ENCODE peak calls at places on chromosomes 5 and 9, in five cellular contexts. One of them, this sample, is unnamed.

GRCh38 chr9:124696101-124696500 is 75.0 kb downstream of the NR6A1 start:
- DNase-seq in M059J: peak; percentile 86
- DNase-seq in COR-L47: no peak
- DNase-seq in ovary: no peak
- DNase-seq in HS-27A: peak; percentile 69
- DNase-seq in this sample: peak; percentile 82

GRCh38 chr5:181164076-181164952 is 16.9 kb downstream of the OR2V2 start:
- DNase-seq in HS-27A: no peak
- DNase-seq in COR-L47: no peak
- DNase-seq in ovary: no peak
- DNase-seq in M059J: no peak
- DNase-seq in this sample: no peak

GRCh38 chr5:163727028-163727427 is 221.6 kb downstream of the MAT2B start:
- DNase-seq in M059J: peak; percentile 58
- DNase-seq in HS-27A: no peak
- DNase-seq in ovary: no peak
- DNase-seq in COR-L47: no peak
- DNase-seq in this sample: no peak

GRCh38 chr5:33806736-33807442 is 84.9 kb downstream of the ADAMTS12 start:
- DNase-seq in M059J: peak; percentile 77
- DNase-seq in ovary: no peak
- DNase-seq in COR-L47: no peak
- DNase-seq in HS-27A: no peak
- DNase-seq in this sample: peak; percentile 81

GRCh38 chr5:157478726-157479125 is 18.7 kb downstream of the NIPAL4 start:
- DNase-seq in ovary: no peak
- DNase-seq in M059J: no peak
- DNase-seq in COR-L47: no peak
- DNase-seq in HS-27A: no peak
- DNase-seq in this sample: no peak

GRCh38 chr9:81896067-81896466 is 32.2 kb upstream of the SPATA31D4 start:
- DNase-seq in HS-27A: no peak
- DNase-seq in M059J: peak; percentile 69
- DNase-seq in COR-L47: no peak
- DNase-seq in ovary: no peak
- DNase-seq in this sample: peak; percentile 25

GRCh38 chr5:131275996-131276535 is 12.2 kb downstream of the CDC42SE2 start:
- DNase-seq in COR-L47: no peak
- DNase-seq in ovary: no peak
- DNase-seq in HS-27A: no peak
- DNase-seq in M059J: no peak
- DNase-seq in this sample: no peak

GRCh38 chr5:137791803-137792202 is 37.6 kb upstream of the HNRNPA0 start:
- DNase-seq in ovary: no peak
- DNase-seq in HS-27A: no peak
- DNase-seq in COR-L47: no peak
- DNase-seq in M059J: no peak
- DNase-seq in this sample: no peak

GRCh38 chr5:146667633-146668032 is 151.6 kb upstream of the GPR151 start:
- DNase-seq in COR-L47: peak; percentile 33
- DNase-seq in M059J: peak; percentile 70
- DNase-seq in HS-27A: peak; percentile 26
- DNase-seq in ovary: no peak
- DNase-seq in this sample: peak; percentile 84